ENCODE peak calls at places on chromosomes 4 and X, in eight cellular contexts. One of them, this sample, is unnamed.

GRCh38 chrX:69285881-69286545 is 120.8 kb upstream of the PJA1 start:
- DNase-seq in colonic mucosa: peak
- DNase-seq in HuH-7.5: peak
- DNase-seq in astrocyte of the spinal cord: peak
- DNase-seq in COR-L47: no peak
- DNase-seq in T-helper 2 cell: peak
- DNase-seq in fibroblast of the conjunctiva: peak
- DNase-seq in mucosa of descending colon: peak
- DNase-seq in this sample: peak

GRCh38 chr4:68152411-68152810 is 22.7 kb upstream of the TMPRSS11F start:
- DNase-seq in colonic mucosa: no peak
- DNase-seq in HuH-7.5: no peak
- DNase-seq in astrocyte of the spinal cord: peak
- DNase-seq in COR-L47: no peak
- DNase-seq in T-helper 2 cell: no peak
- DNase-seq in fibroblast of the conjunctiva: no peak
- DNase-seq in mucosa of descending colon: no peak
- DNase-seq in this sample: no peak

GRCh38 chr4:663438-664428 is 10.3 kb downstream of the ATP5ME start:
- DNase-seq in colonic mucosa: no peak
- DNase-seq in HuH-7.5: no peak
- DNase-seq in astrocyte of the spinal cord: no peak
- DNase-seq in COR-L47: peak
- DNase-seq in T-helper 2 cell: peak
- DNase-seq in fibroblast of the conjunctiva: no peak
- DNase-seq in mucosa of descending colon: peak
- DNase-seq in this sample: peak

GRCh38 chr4:176668324-176668723 is 124.4 kb downstream of the VEGFC start:
- DNase-seq in colonic mucosa: no peak
- DNase-seq in HuH-7.5: no peak
- DNase-seq in astrocyte of the spinal cord: no peak
- DNase-seq in COR-L47: no peak
- DNase-seq in T-helper 2 cell: no peak
- DNase-seq in fibroblast of the conjunctiva: no peak
- DNase-seq in mucosa of descending colon: no peak
- DNase-seq in this sample: no peak

GRCh38 chr4:118278473-118279274 is 74.1 kb downstream of the PRSS12 start:
- DNase-seq in colonic mucosa: peak
- DNase-seq in HuH-7.5: peak
- DNase-seq in astrocyte of the spinal cord: peak
- DNase-seq in COR-L47: peak
- DNase-seq in T-helper 2 cell: peak
- DNase-seq in fibroblast of the conjunctiva: peak
- DNase-seq in mucosa of descending colon: peak
- DNase-seq in this sample: peak

GRCh38 chr4:156623376-156623775 is 348.2 kb downstream of the PDGFC start:
- DNase-seq in colonic mucosa: no peak
- DNase-seq in HuH-7.5: no peak
- DNase-seq in astrocyte of the spinal cord: no peak
- DNase-seq in COR-L47: no peak
- DNase-seq in T-helper 2 cell: no peak
- DNase-seq in fibroblast of the conjunctiva: no peak
- DNase-seq in mucosa of descending colon: no peak
- DNase-seq in this sample: no peak

GRCh38 chrX:19554786-19555185 is 39.5 kb upstream of the MAP3K15 start:
- DNase-seq in colonic mucosa: no peak
- DNase-seq in HuH-7.5: no peak
- DNase-seq in astrocyte of the spinal cord: peak
- DNase-seq in COR-L47: no peak
- DNase-seq in T-helper 2 cell: no peak
- DNase-seq in fibroblast of the conjunctiva: no peak
- DNase-seq in mucosa of descending colon: no peak
- DNase-seq in this sample: no peak

GRCh38 chr4:46937493-46937892 is 28.4 kb upstream of the COX7B2 start:
- DNase-seq in colonic mucosa: no peak
- DNase-seq in HuH-7.5: no peak
- DNase-seq in astrocyte of the spinal cord: no peak
- DNase-seq in COR-L47: peak
- DNase-seq in T-helper 2 cell: no peak
- DNase-seq in fibroblast of the conjunctiva: no peak
- DNase-seq in mucosa of descending colon: no peak
- DNase-seq in this sample: no peak

GRCh38 chr4:40409835-40410234 is 74.7 kb downstream of the CHRNA9 start:
- DNase-seq in colonic mucosa: no peak
- DNase-seq in HuH-7.5: no peak
- DNase-seq in astrocyte of the spinal cord: peak
- DNase-seq in COR-L47: no peak
- DNase-seq in T-helper 2 cell: no peak
- DNase-seq in fibroblast of the conjunctiva: no peak
- DNase-seq in mucosa of descending colon: no peak
- DNase-seq in this sample: no peak

GRCh38 chrX:139106111-139106510 is 394.6 kb upstream of the FGF13 start:
- DNase-seq in colonic mucosa: no peak
- DNase-seq in HuH-7.5: no peak
- DNase-seq in astrocyte of the spinal cord: peak
- DNase-seq in COR-L47: no peak
- DNase-seq in T-helper 2 cell: no peak
- DNase-seq in fibroblast of the conjunctiva: no peak
- DNase-seq in mucosa of descending colon: no peak
- DNase-seq in this sample: no peak

GRCh38 chr4:158164849-158165248 is 8.0 kb downstream of the GASK1B start:
- DNase-seq in colonic mucosa: no peak
- DNase-seq in HuH-7.5: no peak
- DNase-seq in astrocyte of the spinal cord: no peak
- DNase-seq in COR-L47: no peak
- DNase-seq in T-helper 2 cell: no peak
- DNase-seq in fibroblast of the conjunctiva: no peak
- DNase-seq in mucosa of descending colon: no peak
- DNase-seq in this sample: no peak

GRCh38 chr4:134202557-134202956 is 968 bp upstream of the PABPC4L start:
- DNase-seq in colonic mucosa: no peak
- DNase-seq in HuH-7.5: no peak
- DNase-seq in astrocyte of the spinal cord: peak
- DNase-seq in COR-L47: peak
- DNase-seq in T-helper 2 cell: no peak
- DNase-seq in fibroblast of the conjunctiva: no peak
- DNase-seq in mucosa of descending colon: no peak
- DNase-seq in this sample: no peak

GRCh38 chr4:85740431-85740861 is 265.5 kb downstream of the ARHGAP24 start:
- DNase-seq in colonic mucosa: no peak
- DNase-seq in HuH-7.5: no peak
- DNase-seq in astrocyte of the spinal cord: peak
- DNase-seq in COR-L47: no peak
- DNase-seq in T-helper 2 cell: no peak
- DNase-seq in fibroblast of the conjunctiva: peak
- DNase-seq in mucosa of descending colon: no peak
- DNase-seq in this sample: no peak

GRCh38 chr4:40280586-40280985 is 54.5 kb upstream of the CHRNA9 start:
- DNase-seq in colonic mucosa: no peak
- DNase-seq in HuH-7.5: no peak
- DNase-seq in astrocyte of the spinal cord: no peak
- DNase-seq in COR-L47: no peak
- DNase-seq in T-helper 2 cell: no peak
- DNase-seq in fibroblast of the conjunctiva: no peak
- DNase-seq in mucosa of descending colon: no peak
- DNase-seq in this sample: no peak

GRCh38 chrX:149286940-149287349 is 218.2 kb downstream of the IDS start:
- DNase-seq in colonic mucosa: peak
- DNase-seq in HuH-7.5: peak
- DNase-seq in astrocyte of the spinal cord: peak
- DNase-seq in COR-L47: no peak
- DNase-seq in T-helper 2 cell: no peak
- DNase-seq in fibroblast of the conjunctiva: no peak
- DNase-seq in mucosa of descending colon: no peak
- DNase-seq in this sample: peak

GRCh38 chr4:41256740-41257256 is at the start of gene UCHL1:
- DNase-seq in colonic mucosa: no peak
- DNase-seq in HuH-7.5: peak
- DNase-seq in astrocyte of the spinal cord: peak
- DNase-seq in COR-L47: peak
- DNase-seq in T-helper 2 cell: no peak
- DNase-seq in fibroblast of the conjunctiva: peak
- DNase-seq in mucosa of descending colon: peak
- DNase-seq in this sample: peak

GRCh38 chrX:37755073-37755472 is 24.8 kb upstream of the CYBB start:
- DNase-seq in colonic mucosa: no peak
- DNase-seq in HuH-7.5: no peak
- DNase-seq in astrocyte of the spinal cord: no peak
- DNase-seq in COR-L47: no peak
- DNase-seq in T-helper 2 cell: no peak
- DNase-seq in fibroblast of the conjunctiva: no peak
- DNase-seq in mucosa of descending colon: no peak
- DNase-seq in this sample: no peak

GRCh38 chr4:174474457-174475075 is 47.7 kb downstream of the HPGD start:
- DNase-seq in colonic mucosa: no peak
- DNase-seq in HuH-7.5: no peak
- DNase-seq in astrocyte of the spinal cord: no peak
- DNase-seq in COR-L47: no peak
- DNase-seq in T-helper 2 cell: no peak
- DNase-seq in fibroblast of the conjunctiva: no peak
- DNase-seq in mucosa of descending colon: no peak
- DNase-seq in this sample: no peak

GRCh38 chr4:53943345-53944085 is 120.9 kb downstream of the CHIC2 start:
- DNase-seq in colonic mucosa: no peak
- DNase-seq in HuH-7.5: no peak
- DNase-seq in astrocyte of the spinal cord: peak
- DNase-seq in COR-L47: peak
- DNase-seq in T-helper 2 cell: no peak
- DNase-seq in fibroblast of the conjunctiva: no peak
- DNase-seq in mucosa of descending colon: no peak
- DNase-seq in this sample: no peak

GRCh38 chrX:8018916-8019315 is 91.7 kb upstream of the PNPLA4 start:
- DNase-seq in colonic mucosa: no peak
- DNase-seq in HuH-7.5: no peak
- DNase-seq in astrocyte of the spinal cord: no peak
- DNase-seq in COR-L47: no peak
- DNase-seq in T-helper 2 cell: no peak
- DNase-seq in fibroblast of the conjunctiva: no peak
- DNase-seq in mucosa of descending colon: no peak
- DNase-seq in this sample: no peak

GRCh38 chr4:138051157-138051556 is 191.0 kb downstream of the SLC7A11 start:
- DNase-seq in colonic mucosa: no peak
- DNase-seq in HuH-7.5: no peak
- DNase-seq in astrocyte of the spinal cord: peak
- DNase-seq in COR-L47: no peak
- DNase-seq in T-helper 2 cell: no peak
- DNase-seq in fibroblast of the conjunctiva: no peak
- DNase-seq in mucosa of descending colon: no peak
- DNase-seq in this sample: no peak

GRCh38 chr4:48484494-48485168 is 1.5 kb downstream of the SLC10A4 start:
- DNase-seq in colonic mucosa: no peak
- DNase-seq in HuH-7.5: no peak
- DNase-seq in astrocyte of the spinal cord: no peak
- DNase-seq in COR-L47: no peak
- DNase-seq in T-helper 2 cell: no peak
- DNase-seq in fibroblast of the conjunctiva: no peak
- DNase-seq in mucosa of descending colon: no peak
- DNase-seq in this sample: no peak

GRCh38 chrX:69179380-69179911 is 14.2 kb upstream of the PJA1 start:
- DNase-seq in colonic mucosa: no peak
- DNase-seq in HuH-7.5: no peak
- DNase-seq in astrocyte of the spinal cord: peak
- DNase-seq in COR-L47: peak
- DNase-seq in T-helper 2 cell: no peak
- DNase-seq in fibroblast of the conjunctiva: no peak
- DNase-seq in mucosa of descending colon: no peak
- DNase-seq in this sample: no peak

GRCh38 chr4:116811730-116812129 is 273.6 kb downstream of the TRAM1L1 start:
- DNase-seq in colonic mucosa: no peak
- DNase-seq in HuH-7.5: no peak
- DNase-seq in astrocyte of the spinal cord: no peak
- DNase-seq in COR-L47: no peak
- DNase-seq in T-helper 2 cell: no peak
- DNase-seq in fibroblast of the conjunctiva: no peak
- DNase-seq in mucosa of descending colon: no peak
- DNase-seq in this sample: no peak

GRCh38 chrX:107678957-107679740 is 50.8 kb downstream of the PRPS1 start:
- DNase-seq in colonic mucosa: peak
- DNase-seq in HuH-7.5: no peak
- DNase-seq in astrocyte of the spinal cord: peak
- DNase-seq in COR-L47: no peak
- DNase-seq in T-helper 2 cell: no peak
- DNase-seq in fibroblast of the conjunctiva: peak
- DNase-seq in mucosa of descending colon: peak
- DNase-seq in this sample: no peak

This sample was measured in progenitor cell of endocrine pancreas.